ENCODE peak calls at places on chromosomes 7 and 10, in five cellular contexts. H is fibroblast of pulmonary artery; Y is SHP77; S is uterus; P is activated CD4-positive, alpha-beta T cell treated with anti-CD3 and anti-CD28 coated beads for 4 hours. M is an unnamed sample.

GRCh38 chr7:138785587-138786437 is 12.0 kb upstream of the TMEM213 start:
- DNase-seq in H (peak), Y (no peak), S (no peak), P (no peak), M (no peak)

GRCh38 chr7:39534599-39534998 is 31.6 kb upstream of the YAE1 start:
- DNase-seq in H (no peak), Y (no peak), S (no peak), P (no peak), M (no peak)

GRCh38 chr7:101362334-101363195 is at the start of gene COL26A1:
- DNase-seq in H (peak), Y (no peak), S (no peak), P (no peak), M (peak)

GRCh38 chr7:124489925-124490324 is 275.7 kb downstream of the GPR37 start:
- DNase-seq in H (no peak), Y (peak), S (no peak), P (no peak), M (no peak)

GRCh38 chr10:6729967-6730366 is 149.9 kb upstream of the PRKCQ start:
- DNase-seq in H (peak), Y (no peak), S (no peak), P (no peak), M (no peak)

GRCh38 chr7:84123903-84124573 is 70.6 kb downstream of the SEMA3A start:
- DNase-seq in H (no peak), Y (no peak), S (no peak), P (no peak), M (no peak)

GRCh38 chr10:124124123-124124768 is 30.8 kb upstream of the CHST15 start:
- DNase-seq in H (no peak), Y (no peak), S (no peak), P (no peak), M (no peak)

GRCh38 chr7:157888579-157888978 is 551.8 kb downstream of the DNAJB6 start:
- DNase-seq in H (no peak), Y (no peak), S (no peak), P (no peak), M (no peak)

GRCh38 chr10:25701651-25702050 is 232.4 kb upstream of the MYO3A start:
- DNase-seq in H (no peak), Y (no peak), S (no peak), P (no peak), M (no peak)

GRCh38 chr10:29669149-29669548 is 34.4 kb upstream of the SVIL start:
- DNase-seq in H (peak), Y (no peak), S (no peak), P (no peak), M (no peak)

GRCh38 chr10:86368046-86368445 is 1.5 kb upstream of the GRID1 start:
- DNase-seq in H (no peak), Y (no peak), S (no peak), P (no peak), M (peak)